ENCODE peak calls at places on chromosome 16, in four cellular contexts. H is HCT116, S is K562, X is HepG2. F is an unnamed sample.

GRCh38 chr16:5490499-5490898 is 392.9 kb upstream of the EEF2KMT start:
- DNase-seq in H (peak; percentile 15), S (peak; percentile 59), X (peak; percentile 43), F (peak; percentile 85)

GRCh38 chr16:87541004-87541881 is 48.4 kb upstream of the ZCCHC14 start:
- DNase-seq in H (no peak), S (no peak), X (no peak), F (no peak)

GRCh38 chr16:9843424-9844013 is 338.7 kb downstream of the GRIN2A start:
- DNase-seq in H (no peak), S (no peak), X (no peak), F (no peak)

GRCh38 chr16:65543781-65544740 is 422.2 kb upstream of the CDH11 start:
- DNase-seq in H (no peak), S (no peak), X (no peak), F (no peak)

GRCh38 chr16:3716831-3717234 is 491 bp downstream of the TRAP1 start:
- DNase-seq in H (no peak), S (peak; percentile 36), X (no peak), F (no peak)

GRCh38 chr16:87864331-87864989 is 4.8 kb downstream of the SLC7A5 start:
- DNase-seq in H (no peak), S (no peak), X (no peak), F (no peak)

GRCh38 chr16:25014500-25015147 is 545 bp downstream of the ARHGAP17 start:
- DNase-seq in H (no peak), S (peak; percentile 50), X (peak; percentile 59), F (no peak)

GRCh38 chr16:5065813-5066212 is at the start of gene C16orf89:
- DNase-seq in H (no peak), S (no peak), X (no peak), F (no peak)

GRCh38 chr16:71441348-71441781 is 489 bp downstream of the TLE7 start:
- DNase-seq in H (no peak), S (no peak), X (no peak), F (no peak)

GRCh38 chr16:64051826-64052225 is 1070.0 kb downstream of the CDH11 start:
- DNase-seq in H (no peak), S (no peak), X (peak; percentile 32), F (no peak)

GRCh38 chr16:49856741-49857330 is 924 bp upstream of the ZNF423 start:
- DNase-seq in H (peak; percentile 35), S (peak; percentile 68), X (peak; percentile 50), F (no peak)

GRCh38 chr16:75071621-75072020 is 45.0 kb downstream of the LDHD start:
- DNase-seq in H (no peak), S (no peak), X (no peak), F (no peak)

GRCh38 chr16:89360760-89361435 is 129.5 kb downstream of the ANKRD11 start:
- DNase-seq in H (no peak), S (no peak), X (no peak), F (no peak)

GRCh38 chr16:14024300-14024699 is 46.8 kb upstream of the MRTFB start:
- DNase-seq in H (no peak), S (no peak), X (no peak), F (no peak)

GRCh38 chr16:85891033-85891775 is 7.8 kb upstream of the IRF8 start:
- DNase-seq in H (peak; percentile 40), S (no peak), X (peak; percentile 29), F (no peak)

GRCh38 chr16:1707193-1707790 is 1.3 kb downstream of the MAPK8IP3 start:
- DNase-seq in H (no peak), S (peak; percentile 37), X (peak; percentile 41), F (no peak)

GRCh38 chr16:83779881-83780280 is 27.9 kb upstream of the HSBP1 start:
- DNase-seq in H (no peak), S (no peak), X (no peak), F (no peak)

GRCh38 chr16:1150511-1150982 is 2.4 kb upstream of the CACNA1H start:
- DNase-seq in H (peak; percentile 60), S (peak; percentile 59), X (peak; percentile 40), F (no peak)

GRCh38 chr16:75319513-75320401 is 68.3 kb upstream of the BCAR1 start:
- DNase-seq in H (no peak), S (no peak), X (no peak), F (no peak)

GRCh38 chr16:44655-45054 is 8.8 kb downstream of the POLR3K start:
- DNase-seq in H (no peak), S (no peak), X (no peak), F (no peak)

GRCh38 chr16:84026601-84027000 is 16.0 kb downstream of the SLC38A8 start:
- DNase-seq in H (no peak), S (no peak), X (no peak), F (no peak)

GRCh38 chr16:3259097-3259496 is 2.7 kb upstream of the MEFV start:
- DNase-seq in H (no peak), S (no peak), X (peak; percentile 61), F (no peak)

GRCh38 chr16:50303041-50303604 is 36.8 kb downstream of the ADCY7 start:
- DNase-seq in H (no peak), S (no peak), X (peak; percentile 51), F (peak; percentile 41)

GRCh38 chr16:49492090-49492801 is 118.6 kb downstream of the C16orf78 start:
- DNase-seq in H (no peak), S (peak; percentile 73), X (no peak), F (peak; percentile 15)

GRCh38 chr16:46568472-46569230 is 52.5 kb downstream of the SHCBP1 start:
- DNase-seq in H (no peak), S (no peak), X (no peak), F (no peak)

GRCh38 chr16:47375423-47375822 is 85.4 kb downstream of the ITFG1 start:
- DNase-seq in H (no peak), S (no peak), X (no peak), F (no peak)

GRCh38 chr16:180101-180920 is at the start of gene HBQ1:
- DNase-seq in H (no peak), S (peak; percentile 90), X (peak; percentile 21), F (no peak)

GRCh38 chr16:28166394-28167208 is 45.2 kb downstream of the XPO6 start:
- DNase-seq in H (peak; percentile 13), S (no peak), X (peak; percentile 52), F (no peak)

GRCh38 chr16:12791340-12791739 is 12.3 kb downstream of the CPPED1 start:
- DNase-seq in H (no peak), S (no peak), X (no peak), F (no peak)
- TF ChIP-seq ZNF274 in H (no peak), S (no peak), X (no peak), F (no peak)

DNA sequence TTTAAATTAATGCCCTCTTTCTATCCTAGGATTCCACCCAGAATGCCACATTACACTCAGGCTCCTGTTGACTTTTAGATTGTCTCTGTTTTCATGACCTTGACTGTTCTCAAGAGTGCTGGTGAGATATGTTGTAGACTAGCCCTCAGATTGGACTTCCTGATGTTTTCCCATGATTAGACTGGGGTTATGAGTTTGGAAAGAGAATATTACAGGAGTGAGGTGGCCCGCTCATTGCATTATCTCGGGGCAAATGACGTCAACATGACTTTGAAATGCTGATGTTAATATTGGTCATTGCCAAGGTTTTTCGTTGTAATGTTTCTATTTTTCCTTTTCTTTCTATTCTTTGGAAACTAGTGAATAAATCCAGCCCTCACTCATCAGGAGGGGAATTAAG is 355.7 kb upstream of the MON1B start:
- DNase-seq in H (no peak), S (no peak), X (no peak), F (no peak)
- TF ChIP-seq FOSL1 in H (no peak), S (no peak), X (no peak), F (no peak)

GRCh38 chr16:53440125-53440524 is 5.9 kb downstream of the RBL2 start:
- DNase-seq in H (no peak), S (no peak), X (no peak), F (no peak)
- TF ChIP-seq ZNF274 in H (no peak), S (no peak), X (no peak), F (no peak)

DNA sequence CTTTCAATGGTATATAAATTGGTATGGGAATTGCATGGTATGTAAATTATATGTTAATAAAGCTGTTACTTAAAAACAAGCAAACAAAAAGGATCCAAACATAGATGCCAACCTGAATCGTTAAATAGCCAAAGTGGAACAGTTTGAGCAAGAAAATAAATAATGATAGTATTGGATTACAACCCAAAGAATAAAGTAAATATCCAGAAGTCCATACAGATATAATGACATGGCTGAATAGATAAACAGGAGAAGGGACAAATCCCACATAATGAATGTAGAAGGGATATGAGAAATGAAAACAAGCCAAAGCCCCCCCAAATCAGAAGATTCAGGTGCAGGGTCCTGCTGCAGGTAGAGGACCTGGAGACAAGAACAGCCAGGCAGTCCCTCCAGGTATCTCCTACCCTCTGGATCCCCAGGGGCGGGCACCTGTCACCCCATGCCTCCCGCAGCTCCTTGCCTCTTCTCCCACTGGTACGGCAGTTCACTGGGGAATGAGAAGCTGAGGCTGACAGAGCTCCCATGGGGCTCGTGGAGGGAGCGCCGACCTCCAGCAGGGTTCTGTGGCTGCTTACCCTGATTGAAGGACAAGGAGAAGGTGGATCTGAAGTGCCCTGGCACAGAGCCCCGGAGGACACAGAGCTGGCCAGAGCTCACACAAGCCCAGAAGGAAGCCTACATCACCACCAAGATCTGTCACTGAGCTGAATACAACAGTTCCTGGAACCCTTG is 9.9 kb upstream of the LCAT start:
- DNase-seq in H (no peak), S (no peak), X (no peak), F (no peak)
- TF ChIP-seq FOSL1 in H (no peak), S (no peak), X (no peak), F (no peak)

GRCh38 chr16:68736561-68736960 is 531 bp upstream of the CDH1 start:
- DNase-seq in H (no peak), S (no peak), X (no peak), F (no peak)

GRCh38 chr16:68733570-68733969 is 3.5 kb upstream of the CDH1 start:
- DNase-seq in H (no peak), S (no peak), X (no peak), F (no peak)

GRCh38 chr16:68732741-68733399 is 4.2 kb upstream of the CDH1 start:
- DNase-seq in H (no peak), S (peak; percentile 55), X (no peak), F (no peak)

GRCh38 chr16:68737046-68737729 is at the start of gene CDH1:
- DNase-seq in H (peak; percentile 73), S (no peak), X (no peak), F (peak; percentile 86)

DNA sequence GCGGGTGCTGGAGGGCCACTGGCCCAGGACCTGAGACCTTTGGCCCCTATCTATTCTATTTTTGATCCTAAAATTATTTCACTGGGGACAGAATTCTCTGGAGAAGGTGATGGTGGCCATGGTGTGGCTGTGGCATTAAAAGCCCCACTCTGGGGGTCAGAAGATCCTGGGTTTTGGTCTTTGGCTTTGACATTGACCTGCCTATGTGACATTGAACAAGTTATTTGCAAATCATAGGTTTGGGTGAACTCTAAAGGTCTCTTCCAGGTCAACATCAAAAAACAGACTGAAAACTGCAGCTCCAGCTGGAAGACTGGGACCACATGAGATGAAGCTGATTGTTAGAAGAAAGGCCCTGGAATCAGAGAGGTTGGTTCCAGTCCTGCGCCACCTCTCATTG is 2.3 kb upstream of the CDH1 start:
- DNase-seq in H (no peak), S (no peak), X (no peak), F (no peak)
- TF ChIP-seq ZNF274 in H (no peak), S (no peak), X (no peak), F (no peak)

F was measured in H1.